ENCODE peak calls at places on chromosomes 6 and 20, in five cellular contexts. One of them, this sample, is unnamed.

GRCh38 chr20:59514554-59514953 is 89.8 kb upstream of the PHACTR3 start:
- ATAC-seq in right lobe of liver: no peak
- ATAC-seq in upper lobe of left lung: peak; percentile 35
- ATAC-seq in HCT116: no peak
- ATAC-seq in A549: no peak
- ATAC-seq in this sample: no peak

GRCh38 chr6:3231213-3232016 is 4.0 kb upstream of the TUBB2B start:
- ATAC-seq in A549: peak; percentile 87
- ATAC-seq in right lobe of liver: peak; percentile 92
- ATAC-seq in HCT116: no peak
- ATAC-seq in upper lobe of left lung: peak; percentile 74
- ATAC-seq in this sample: peak; percentile 85

GRCh38 chr20:63732118-63733095 is 4.1 kb upstream of the LIME1 start:
- ATAC-seq in upper lobe of left lung: no peak
- ATAC-seq in A549: no peak
- ATAC-seq in right lobe of liver: no peak
- ATAC-seq in HCT116: no peak
- ATAC-seq in this sample: no peak

GRCh38 chr6:138296381-138296780 is 78.1 kb upstream of the PBOV1 start:
- ATAC-seq in HCT116: no peak
- ATAC-seq in right lobe of liver: no peak
- ATAC-seq in upper lobe of left lung: no peak
- ATAC-seq in A549: no peak
- ATAC-seq in this sample: no peak

GRCh38 chr20:6184086-6184485 is 61.3 kb upstream of the FERMT1 start:
- ATAC-seq in HCT116: peak; percentile 87
- ATAC-seq in A549: peak; percentile 75
- ATAC-seq in upper lobe of left lung: no peak
- ATAC-seq in right lobe of liver: no peak
- ATAC-seq in this sample: no peak

GRCh38 chr6:135871296-135871695 is 19.8 kb downstream of the PDE7B start:
- ATAC-seq in right lobe of liver: no peak
- ATAC-seq in A549: peak; percentile 76
- ATAC-seq in HCT116: no peak
- ATAC-seq in upper lobe of left lung: no peak
- ATAC-seq in this sample: no peak

GRCh38 chr6:4549556-4550226 is 226.5 kb upstream of the CDYL start:
- ATAC-seq in HCT116: no peak
- ATAC-seq in right lobe of liver: no peak
- ATAC-seq in upper lobe of left lung: no peak
- ATAC-seq in A549: no peak
- ATAC-seq in this sample: no peak

GRCh38 chr6:159168536-159169192 is 536 bp upstream of the FNDC1 start:
- ATAC-seq in right lobe of liver: peak; percentile 89
- ATAC-seq in HCT116: peak; percentile 31
- ATAC-seq in upper lobe of left lung: no peak
- ATAC-seq in A549: peak; percentile 93
- ATAC-seq in this sample: peak; percentile 70

GRCh38 chr6:37168809-37169457 is 1.0 kb upstream of the PIM1 start:
- ATAC-seq in right lobe of liver: peak; percentile 24
- ATAC-seq in A549: peak; percentile 41
- ATAC-seq in upper lobe of left lung: peak; percentile 38
- ATAC-seq in HCT116: peak; percentile 1
- ATAC-seq in this sample: peak; percentile 26

GRCh38 chr20:45947110-45947866 is 12.8 kb downstream of the PCIF1 start:
- ATAC-seq in upper lobe of left lung: no peak
- ATAC-seq in right lobe of liver: no peak
- ATAC-seq in HCT116: no peak
- ATAC-seq in A549: no peak
- ATAC-seq in this sample: no peak

GRCh38 chr20:45945678-45946148 is 11.2 kb downstream of the PCIF1 start:
- ATAC-seq in right lobe of liver: peak; percentile 6
- ATAC-seq in upper lobe of left lung: peak; percentile 12
- ATAC-seq in HCT116: peak; percentile 14
- ATAC-seq in A549: peak; percentile 11
- ATAC-seq in this sample: no peak

GRCh38 chr20:45944965-45945677 is 10.6 kb downstream of the PCIF1 start:
- ATAC-seq in right lobe of liver: no peak
- ATAC-seq in A549: no peak
- ATAC-seq in upper lobe of left lung: no peak
- ATAC-seq in HCT116: no peak
- ATAC-seq in this sample: no peak

GRCh38 chr20:45948261-45948733 is 13.8 kb downstream of the PCIF1 start:
- ATAC-seq in HCT116: no peak
- ATAC-seq in right lobe of liver: no peak
- ATAC-seq in upper lobe of left lung: no peak
- ATAC-seq in A549: peak; percentile 12
- ATAC-seq in this sample: no peak

DNA sequence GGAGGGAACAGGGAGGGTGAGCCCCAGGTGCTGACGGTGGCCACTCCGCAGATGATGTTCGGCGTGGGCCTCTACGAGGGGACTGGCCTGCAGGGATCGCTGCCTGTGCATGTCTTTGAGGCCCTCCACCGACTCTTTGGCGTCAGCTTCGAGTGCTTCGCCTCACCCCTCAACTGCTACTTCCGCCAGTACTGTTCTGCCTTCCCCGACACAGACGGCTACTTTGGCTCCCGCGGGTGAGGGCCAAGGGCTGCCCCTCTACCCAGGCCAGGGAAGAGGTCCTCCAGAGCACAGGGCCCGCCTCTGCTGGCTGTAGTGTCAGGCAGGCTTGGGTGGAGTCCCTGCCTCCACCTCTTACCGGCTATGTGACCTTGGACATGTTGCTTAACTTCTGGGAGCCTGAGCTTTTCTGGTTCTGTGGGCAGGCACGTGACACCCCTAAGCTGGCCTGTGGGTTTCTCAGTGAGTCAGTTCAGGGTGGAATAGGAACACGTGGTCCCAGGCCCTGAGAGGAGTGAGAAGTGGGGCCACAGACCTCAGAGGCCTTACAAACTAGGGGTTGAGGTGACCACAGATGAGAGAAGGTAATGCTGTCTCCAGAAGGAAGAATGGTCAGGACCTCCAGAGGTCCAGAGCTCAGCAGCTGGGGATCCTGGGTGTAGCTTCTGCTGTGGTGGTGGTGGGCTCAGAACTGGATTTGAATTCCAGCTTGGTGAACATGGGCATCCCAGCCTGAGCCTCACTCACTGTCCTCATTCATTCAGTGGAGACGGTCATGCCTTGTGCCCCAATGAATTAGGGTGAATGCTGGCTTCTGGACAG is 11.9 kb downstream of the PCIF1 start:
- ATAC-seq in upper lobe of left lung: peak; percentile 28
- ATAC-seq in A549: no peak
- ATAC-seq in right lobe of liver: peak; percentile 84
- ATAC-seq in HCT116: no peak
- ATAC-seq in this sample: peak; percentile 86
- TF ChIP-seq POLR2A in upper lobe of left lung: no peak
- TF ChIP-seq POLR2A in A549: no peak
- TF ChIP-seq POLR2A in right lobe of liver: peak; percentile 29
- TF ChIP-seq POLR2A in HCT116: no peak
- TF ChIP-seq POLR2A in this sample: no peak

GRCh38 chr6:125208625-125209249 is 55.2 kb downstream of the TPD52L1 start:
- ATAC-seq in upper lobe of left lung: no peak
- ATAC-seq in right lobe of liver: no peak
- ATAC-seq in HCT116: no peak
- ATAC-seq in A549: no peak
- ATAC-seq in this sample: no peak

GRCh38 chr6:125207956-125208355 is 54.4 kb downstream of the TPD52L1 start:
- ATAC-seq in right lobe of liver: no peak
- ATAC-seq in A549: no peak
- ATAC-seq in HCT116: no peak
- ATAC-seq in upper lobe of left lung: no peak
- ATAC-seq in this sample: no peak

GRCh38 chr6:125212377-125212776 is 58.8 kb downstream of the TPD52L1 start:
- ATAC-seq in right lobe of liver: no peak
- ATAC-seq in A549: no peak
- ATAC-seq in upper lobe of left lung: peak; percentile 30
- ATAC-seq in HCT116: no peak
- ATAC-seq in this sample: no peak

GRCh38 chr6:125211352-125211751 is 57.8 kb downstream of the TPD52L1 start:
- ATAC-seq in A549: no peak
- ATAC-seq in upper lobe of left lung: no peak
- ATAC-seq in HCT116: no peak
- ATAC-seq in right lobe of liver: no peak
- ATAC-seq in this sample: no peak

GRCh38 chr6:125210667-125211066 is 57.1 kb downstream of the TPD52L1 start:
- ATAC-seq in upper lobe of left lung: no peak
- ATAC-seq in HCT116: no peak
- ATAC-seq in A549: no peak
- ATAC-seq in right lobe of liver: no peak
- ATAC-seq in this sample: no peak
- TF ChIP-seq POLR2A in upper lobe of left lung: no peak
- TF ChIP-seq POLR2A in HCT116: no peak
- TF ChIP-seq POLR2A in A549: no peak
- TF ChIP-seq POLR2A in right lobe of liver: no peak
- TF ChIP-seq POLR2A in this sample: no peak

GRCh38 chr6:30744054-30744805 is at the start of gene IER3:
- ATAC-seq in HCT116: peak; percentile 29
- ATAC-seq in A549: peak; percentile 44
- ATAC-seq in upper lobe of left lung: peak; percentile 71
- ATAC-seq in right lobe of liver: peak; percentile 60
- ATAC-seq in this sample: peak; percentile 42
- TF ChIP-seq POLR2A in HCT116: peak; percentile 100
- TF ChIP-seq POLR2A in A549: peak; percentile 99
- TF ChIP-seq POLR2A in upper lobe of left lung: peak; percentile 93
- TF ChIP-seq POLR2A in right lobe of liver: peak; percentile 99
- TF ChIP-seq POLR2A in this sample: peak; percentile 84

GRCh38 chr20:37736132-37736531 is 42.3 kb downstream of the CTNNBL1 start:
- ATAC-seq in upper lobe of left lung: no peak
- ATAC-seq in HCT116: no peak
- ATAC-seq in right lobe of liver: peak; percentile 81
- ATAC-seq in A549: no peak
- ATAC-seq in this sample: no peak

GRCh38 chr20:37735541-37735940 is 41.7 kb downstream of the CTNNBL1 start:
- ATAC-seq in A549: no peak
- ATAC-seq in right lobe of liver: no peak
- ATAC-seq in HCT116: no peak
- ATAC-seq in upper lobe of left lung: no peak
- ATAC-seq in this sample: no peak

GRCh38 chr20:37729909-37730308 is 36.1 kb downstream of the CTNNBL1 start:
- ATAC-seq in right lobe of liver: no peak
- ATAC-seq in A549: no peak
- ATAC-seq in HCT116: no peak
- ATAC-seq in upper lobe of left lung: no peak
- ATAC-seq in this sample: no peak

GRCh38 chr20:37734228-37734980 is 40.6 kb downstream of the CTNNBL1 start:
- ATAC-seq in A549: no peak
- ATAC-seq in HCT116: no peak
- ATAC-seq in right lobe of liver: peak; percentile 34
- ATAC-seq in upper lobe of left lung: no peak
- ATAC-seq in this sample: no peak

DNA sequence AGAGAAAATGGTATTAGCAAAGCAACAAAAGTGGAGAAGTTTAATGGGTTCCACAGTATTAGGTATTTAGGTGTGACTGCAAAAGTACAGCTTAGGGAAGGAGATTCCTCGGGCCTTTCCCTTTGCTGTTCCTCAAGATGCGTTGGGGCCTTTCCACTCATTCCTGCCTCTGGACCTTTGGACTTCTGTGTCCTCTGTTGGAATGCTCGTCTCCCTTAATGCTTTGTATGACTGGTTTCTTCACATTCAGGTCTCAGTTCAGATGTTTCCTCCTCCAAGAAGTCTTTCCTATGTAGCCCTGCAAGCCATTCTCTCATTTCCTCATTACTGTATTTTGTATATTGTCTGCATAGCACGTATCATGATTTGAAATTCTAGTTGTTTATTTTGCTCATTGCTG is 39.6 kb downstream of the CTNNBL1 start:
- ATAC-seq in upper lobe of left lung: no peak
- ATAC-seq in A549: no peak
- ATAC-seq in HCT116: no peak
- ATAC-seq in right lobe of liver: no peak
- ATAC-seq in this sample: no peak
- TF ChIP-seq POLR2A in upper lobe of left lung: no peak
- TF ChIP-seq POLR2A in A549: no peak
- TF ChIP-seq POLR2A in HCT116: no peak
- TF ChIP-seq POLR2A in right lobe of liver: no peak
- TF ChIP-seq POLR2A in this sample: no peak

GRCh38 chr20:32763202-32763999 is 1.2 kb downstream of the DNMT3B start:
- ATAC-seq in A549: peak; percentile 42
- ATAC-seq in right lobe of liver: peak; percentile 26
- ATAC-seq in HCT116: peak; percentile 48
- ATAC-seq in upper lobe of left lung: peak; percentile 32
- ATAC-seq in this sample: no peak

GRCh38 chr20:32762754-32763201 is 593 bp downstream of the DNMT3B start:
- ATAC-seq in right lobe of liver: peak; percentile 13
- ATAC-seq in upper lobe of left lung: no peak
- ATAC-seq in A549: peak; percentile 4
- ATAC-seq in HCT116: peak; percentile 4
- ATAC-seq in this sample: no peak

GRCh38 chr20:32761417-32761830 is 761 bp upstream of the DNMT3B start:
- ATAC-seq in right lobe of liver: no peak
- ATAC-seq in HCT116: no peak
- ATAC-seq in A549: no peak
- ATAC-seq in upper lobe of left lung: no peak
- ATAC-seq in this sample: no peak

GRCh38 chr20:32764000-32764960 is 2.1 kb downstream of the DNMT3B start:
- ATAC-seq in upper lobe of left lung: no peak
- ATAC-seq in right lobe of liver: no peak
- ATAC-seq in HCT116: no peak
- ATAC-seq in A549: no peak
- ATAC-seq in this sample: no peak

DNA sequence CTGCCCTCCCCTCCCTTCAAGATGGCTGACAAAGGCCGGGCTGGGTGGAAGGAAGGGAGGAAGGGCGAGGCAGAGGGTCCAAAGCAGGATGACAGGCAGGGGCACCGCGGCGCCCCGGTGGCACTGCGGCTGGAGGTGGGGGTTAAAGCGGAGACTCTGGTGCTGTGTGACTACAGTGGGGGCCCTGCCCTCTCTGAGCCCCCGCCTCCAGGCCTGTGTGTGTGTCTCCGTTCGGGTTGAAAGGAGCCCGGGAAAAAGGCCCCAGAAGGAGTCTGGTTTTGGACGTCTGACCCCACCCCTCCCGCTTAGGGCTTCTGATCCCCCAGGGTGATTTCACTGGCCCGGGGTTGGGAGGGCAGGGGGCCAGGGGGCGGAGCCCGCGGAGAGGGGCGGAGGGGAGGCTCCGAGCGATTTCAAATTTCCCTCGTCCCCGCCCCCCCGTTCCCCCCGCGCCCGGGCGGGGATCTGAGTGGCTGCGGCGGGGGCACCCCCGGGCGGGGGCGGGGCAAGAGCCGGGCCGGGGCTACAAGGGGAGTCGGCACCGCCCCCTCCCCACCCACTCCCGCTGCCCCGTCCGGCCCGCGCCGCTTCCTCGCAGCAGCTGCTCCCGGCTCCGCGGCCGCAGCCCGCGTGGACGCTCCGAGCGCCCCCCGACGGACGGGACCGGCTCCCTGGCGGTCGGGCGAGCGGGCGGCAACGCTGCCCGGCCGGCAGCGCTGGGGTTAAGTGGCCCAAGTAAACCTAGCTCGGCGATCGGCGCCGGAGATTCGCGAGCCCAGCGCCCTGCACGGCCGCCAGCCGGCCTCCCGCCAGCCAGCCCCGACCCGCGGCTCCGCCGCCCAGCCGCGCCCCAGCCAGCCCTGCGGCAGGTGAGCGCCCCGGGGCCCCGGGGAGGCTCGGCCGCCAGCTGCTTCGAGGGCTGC is at the start of gene DNMT3B:
- ATAC-seq in HCT116: peak; percentile 81
- ATAC-seq in upper lobe of left lung: peak; percentile 73
- ATAC-seq in right lobe of liver: peak; percentile 92
- ATAC-seq in A549: peak; percentile 86
- ATAC-seq in this sample: peak; percentile 90
- TF ChIP-seq POLR2A in HCT116: peak; percentile 78
- TF ChIP-seq POLR2A in upper lobe of left lung: no peak
- TF ChIP-seq POLR2A in right lobe of liver: peak; percentile 21
- TF ChIP-seq POLR2A in A549: peak; percentile 83
- TF ChIP-seq POLR2A in this sample: no peak

GRCh38 chr6:85669735-85670194 is 27.1 kb upstream of the SYNCRIP start:
- ATAC-seq in right lobe of liver: no peak
- ATAC-seq in A549: peak; percentile 30
- ATAC-seq in HCT116: peak; percentile 11
- ATAC-seq in upper lobe of left lung: no peak
- ATAC-seq in this sample: no peak
- TF ChIP-seq POLR2A in right lobe of liver: no peak
- TF ChIP-seq POLR2A in A549: no peak
- TF ChIP-seq POLR2A in HCT116: no peak
- TF ChIP-seq POLR2A in upper lobe of left lung: no peak
- TF ChIP-seq POLR2A in this sample: no peak